ENCODE peak calls at places on chromosome 16, in four cellular contexts. K is NCI-H1417, O is KG1, J is activated gamma-delta T cell treated with Interleukin-2 at 50 U/mL for 16 hours. G is an unnamed sample.

GRCh38 chr16:57016831-57017230 is 27.5 kb downstream of the NLRC5 start:
- DNase-seq in K (no peak), O (no peak), J (no peak), G (no peak)

GRCh38 chr16:27470567-27471431 is 68.8 kb downstream of the IL21R start:
- DNase-seq in K (no peak), O (no peak), J (no peak), G (no peak)

GRCh38 chr16:53872248-53873221 is 168.6 kb downstream of the FTO start:
- DNase-seq in K (no peak), O (no peak), J (no peak), G (no peak)

GRCh38 chr16:47392114-47392513 is 68.7 kb downstream of the ITFG1 start:
- DNase-seq in K (no peak), O (peak; percentile 12), J (no peak), G (no peak)

GRCh38 chr16:78523212-78523995 is 423.9 kb downstream of the WWOX start:
- DNase-seq in K (peak; percentile 79), O (no peak), J (no peak), G (peak; percentile 17)

GRCh38 chr16:10862432-10862831 is 14.6 kb upstream of the CIITA start:
- DNase-seq in K (no peak), O (no peak), J (no peak), G (no peak)

GRCh38 chr16:56679813-56680212 is 2.5 kb upstream of the MT1X start:
- DNase-seq in K (no peak), O (no peak), J (no peak), G (no peak)

GRCh38 chr16:64745275-64745674 is 376.6 kb downstream of the CDH11 start:
- DNase-seq in K (no peak), O (no peak), J (no peak), G (no peak)

GRCh38 chr16:69930117-69930776 is 20.9 kb upstream of the CLEC18A start:
- DNase-seq in K (peak; percentile 67), O (peak; percentile 24), J (peak; percentile 43), G (peak; percentile 26)

G was measured in NCI-H345.